ENCODE peak calls at places on chromosomes 3 and 15, in seven cellular contexts. V is C1 segment of cervical spinal cord; J is nephron progenitor cell; B is activated CD8-positive, alpha-beta memory T cell treated with anti-CD3 and anti-CD28 coated beads, Interleukin-2, amount 50 U/mL, for 4 hours; Q is aorta; X is heart right ventricle; D is cardiac fibroblast. M is an unnamed sample.

GRCh38 chr15:77538011-77538410 is 94.7 kb downstream of the LINGO1 start:
- DNase-seq in V (peak), Q (peak), J (no peak), D (no peak), B (no peak), X (no peak), M (no peak)

GRCh38 chr15:99582508-99582960 is 16.8 kb downstream of the MEF2A start:
- DNase-seq in D (no peak), J (no peak), V (no peak), Q (no peak), B (no peak), X (no peak), M (no peak)

GRCh38 chr15:76366714-76367113 is 30.1 kb downstream of the ISL2 start:
- DNase-seq in Q (no peak), X (no peak), B (no peak), D (no peak), V (no peak), J (no peak), M (no peak)

GRCh38 chr15:43268111-43269105 is 1.7 kb upstream of the TGM5 start:
- DNase-seq in J (peak), Q (no peak), D (peak), X (no peak), V (no peak), B (no peak), M (no peak)

GRCh38 chr3:129161860-129162271 is 1.0 kb upstream of the ISY1 start:
- DNase-seq in D (peak), Q (no peak), B (no peak), J (peak), V (no peak), X (no peak), M (no peak)

GRCh38 chr3:159947220-159947619 is 41.4 kb upstream of the IL12A start:
- DNase-seq in B (no peak), Q (no peak), X (no peak), V (no peak), D (peak), J (no peak), M (no peak)

GRCh38 chr15:26866298-26867198 is at the start of gene GABRA5:
- DNase-seq in D (no peak), B (no peak), V (peak), Q (no peak), X (peak), J (peak), M (peak)

GRCh38 chr3:128768471-128768870 is 42.5 kb downstream of the RAB7A start:
- DNase-seq in Q (no peak), D (no peak), V (no peak), X (no peak), J (no peak), B (no peak), M (no peak)

GRCh38 chr15:34337557-34338306 is at the start of gene SLC12A6:
- DNase-seq in B (peak), J (peak), Q (peak), D (peak), X (peak), V (peak), M (peak)

GRCh38 chr15:59680870-59681269 is 8.2 kb downstream of the BNIP2 start:
- DNase-seq in B (no peak), J (no peak), Q (no peak), X (no peak), D (no peak), V (no peak), M (no peak)

GRCh38 chr15:31275331-31276262 is 51.0 kb upstream of the KLF13 start:
- DNase-seq in B (no peak), V (no peak), J (no peak), D (no peak), Q (no peak), X (no peak), M (no peak)

GRCh38 chr3:120743556-120744195 is 1.1 kb downstream of the GTF2E1 start:
- DNase-seq in V (no peak), B (no peak), J (peak), X (no peak), D (no peak), Q (no peak), M (no peak)

GRCh38 chr3:194606163-194606562 is 27.1 kb downstream of the TMEM44 start:
- DNase-seq in B (no peak), V (no peak), Q (no peak), X (no peak), D (no peak), J (no peak), M (no peak)

GRCh38 chr15:41042851-41043250 is 73.2 kb downstream of the INO80 start:
- DNase-seq in X (no peak), B (no peak), V (no peak), J (no peak), Q (no peak), D (no peak), M (no peak)

GRCh38 chr15:29690765-29691475 is 131.3 kb downstream of the TJP1 start:
- DNase-seq in V (no peak), X (no peak), D (peak), Q (no peak), B (no peak), J (no peak), M (no peak)